ENCODE peak calls at places on chromosomes 13 and 19, in four cellular contexts. Z is GM12878, N is K562, B is HepG2. S is an unnamed sample.

GRCh38 chr19:4951671-4952070 is 17.2 kb upstream of the KDM4B start:
- DNase-seq in Z (no peak), N (no peak), B (no peak), S (no peak)

GRCh38 chr19:45607071-45608029 is 5.3 kb upstream of the GPR4 start:
- DNase-seq in Z (no peak), N (peak), B (peak), S (peak)

GRCh38 chr13:93862259-93862658 is 617.2 kb downstream of the DCT start:
- DNase-seq in Z (no peak), N (no peak), B (no peak), S (no peak)

GRCh38 chr19:49782515-49782914 is 15.7 kb downstream of the AP2A1 start:
- DNase-seq in Z (no peak), N (no peak), B (no peak), S (no peak)

GRCh38 chr13:114004416-114005205 is 30.7 kb upstream of the C13orf46 start:
- DNase-seq in Z (no peak), N (peak), B (peak), S (no peak)

GRCh38 chr13:99971576-99972189 is at the start of gene ZIC5:
- DNase-seq in Z (no peak), N (no peak), B (no peak), S (peak)

GRCh38 chr19:18020212-18021067 is 12.5 kb downstream of the ARRDC2 start:
- DNase-seq in Z (no peak), N (peak), B (peak), S (no peak)

GRCh38 chr19:8304841-8305621 is 3.1 kb downstream of the CD320 start:
- DNase-seq in Z (no peak), N (peak), B (no peak), S (peak)

GRCh38 chr13:106573279-106573831 is 5.4 kb upstream of the ARGLU1 start:
- DNase-seq in Z (no peak), N (no peak), B (no peak), S (no peak)

GRCh38 chr19:56291857-56292256 is 19.3 kb downstream of the EDDM13 start:
- DNase-seq in Z (no peak), N (no peak), B (no peak), S (no peak)

GRCh38 chr19:48560095-48560530 is 8.1 kb downstream of the SULT2B1 start:
- DNase-seq in Z (no peak), N (no peak), B (peak), S (peak)

GRCh38 chr19:58498316-58499020 is 13.3 kb downstream of the SLC27A5 start:
- DNase-seq in Z (no peak), N (no peak), B (no peak), S (no peak)

GRCh38 chr13:75583101-75583500 is 33.5 kb downstream of the UCHL3 start:
- DNase-seq in Z (no peak), N (no peak), B (no peak), S (no peak)

GRCh38 chr19:58474997-58475713 is 997 bp upstream of the ZNF446 start:
- DNase-seq in Z (no peak), N (no peak), B (no peak), S (no peak)

GRCh38 chr19:4414144-4414799 is 11.8 kb downstream of the CHAF1A start:
- DNase-seq in Z (no peak), N (no peak), B (no peak), S (no peak)

GRCh38 chr19:49888478-49888901 is 8.2 kb downstream of the IL4I1 start:
- DNase-seq in Z (no peak), N (no peak), B (no peak), S (no peak)

GRCh38 chr19:14061751-14062557 is at the start of gene PALM3:
- DNase-seq in Z (no peak), N (peak), B (no peak), S (no peak)

GRCh38 chr13:70747305-70747704 is 639.1 kb upstream of the KLHL1 start:
- DNase-seq in Z (no peak), N (no peak), B (no peak), S (no peak)

GRCh38 chr19:35037716-35038622 is 3.6 kb upstream of the HPN start:
- DNase-seq in Z (peak), N (no peak), B (no peak), S (no peak)

GRCh38 chr13:78022164-78022877 is 103.7 kb upstream of the EDNRB start:
- DNase-seq in Z (peak), N (no peak), B (no peak), S (no peak)

GRCh38 chr13:99405966-99406365 is 95.3 kb upstream of the TM9SF2 start:
- DNase-seq in Z (no peak), N (no peak), B (no peak), S (no peak)

GRCh38 chr13:39586142-39586541 is 16.9 kb downstream of the LHFPL6 start:
- DNase-seq in Z (no peak), N (no peak), B (no peak), S (no peak)

GRCh38 chr13:59488436-59488835 is 675.3 kb downstream of the DIAPH3 start:
- DNase-seq in Z (no peak), N (no peak), B (no peak), S (no peak)

GRCh38 chr19:1027953-1028902 is 1.8 kb downstream of the CNN2 start:
- DNase-seq in Z (no peak), N (peak), B (peak), S (peak)

GRCh38 chr13:39998166-39998565 is 342.7 kb downstream of the COG6 start:
- DNase-seq in Z (no peak), N (no peak), B (no peak), S (no peak)

GRCh38 chr13:81916471-81916870 is 1575.5 kb upstream of the SPRY2 start:
- DNase-seq in Z (no peak), N (no peak), B (no peak), S (no peak)

GRCh38 chr13:22703601-22704209 is 477.1 kb upstream of the SGCG start:
- DNase-seq in Z (no peak), N (no peak), B (no peak), S (no peak)

GRCh38 chr13:22698477-22698876 is 482.3 kb upstream of the SGCG start:
- DNase-seq in Z (no peak), N (no peak), B (no peak), S (no peak)

GRCh38 chr13:22696433-22696832 is 484.3 kb upstream of the SGCG start:
- DNase-seq in Z (no peak), N (no peak), B (no peak), S (peak)

GRCh38 chr13:22700488-22700887 is 480.3 kb upstream of the SGCG start:
- DNase-seq in Z (no peak), N (no peak), B (no peak), S (no peak)
- TF ChIP-seq TCF7 in Z (no peak), N (no peak), B (no peak), S (no peak)

GRCh38 chr19:38952395-38953165 is 21.8 kb downstream of the MRPS12 start:
- DNase-seq in Z (no peak), N (peak), B (peak), S (peak)
- TF ChIP-seq TCF7 in Z (no peak), N (no peak), B (no peak), S (no peak)

DNA sequence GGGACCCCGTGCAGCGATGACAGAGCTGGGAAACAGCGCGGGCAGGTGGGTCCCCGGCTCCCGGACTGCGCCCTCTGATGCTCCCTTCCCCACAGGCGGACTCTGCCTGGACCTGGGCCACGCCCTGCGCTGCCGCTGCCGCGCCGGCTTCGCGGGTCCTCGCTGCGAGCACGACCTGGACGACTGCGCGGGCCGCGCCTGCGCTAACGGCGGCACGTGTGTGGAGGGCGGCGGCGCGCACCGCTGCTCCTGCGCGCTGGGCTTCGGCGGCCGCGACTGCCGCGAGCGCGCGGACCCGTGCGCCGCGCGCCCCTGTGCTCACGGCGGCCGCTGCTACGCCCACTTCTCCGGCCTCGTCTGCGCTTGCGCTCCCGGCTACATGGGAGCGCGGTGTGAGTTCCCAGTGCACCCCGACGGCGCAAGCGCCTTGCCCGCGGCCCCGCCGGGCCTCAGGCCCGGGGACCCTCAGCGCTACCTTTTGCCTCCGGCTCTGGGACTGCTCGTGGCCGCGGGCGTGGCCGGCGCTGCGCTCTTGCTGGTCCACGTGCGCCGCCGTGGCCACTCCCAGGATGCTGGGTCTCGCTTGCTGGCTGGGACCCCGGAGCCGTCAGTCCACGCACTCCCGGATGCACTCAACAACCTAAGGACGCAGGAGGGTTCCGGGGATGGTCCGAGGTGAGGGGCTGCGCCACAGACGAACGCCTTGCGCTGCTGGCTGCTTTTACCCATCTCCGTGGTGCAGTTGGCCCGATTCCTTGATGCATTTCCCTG is 7.8 kb upstream of the SELENOV start:
- DNase-seq in Z (no peak), N (peak), B (peak), S (peak)
- TF ChIP-seq TCF7 in Z (no peak), N (no peak), B (no peak), S (peak)

GRCh38 chr19:29636553-29637325 is 28.5 kb upstream of the PLEKHF1 start:
- DNase-seq in Z (no peak), N (no peak), B (no peak), S (no peak)
- TF ChIP-seq TCF7 in Z (no peak), N (no peak), B (no peak), S (no peak)

GRCh38 chr19:33134571-33135041 is 2.7 kb downstream of the WDR88 start:
- DNase-seq in Z (no peak), N (peak), B (no peak), S (peak)
- TF ChIP-seq TCF7 in Z (no peak), N (no peak), B (no peak), S (no peak)

GRCh38 chr19:6662692-6663091 is 7.3 kb downstream of the TNFSF14 start:
- DNase-seq in Z (no peak), N (no peak), B (no peak), S (no peak)
- TF ChIP-seq TCF7 in Z (no peak), N (no peak), B (no peak), S (no peak)